ENCODE peak calls at places on chromosome 6, in six cellular contexts. M is activated T-cell treated with anti-CD3 and anti-CD28 coated beads, Interleukin-2, amount 50 U/mL, for 72 hours; B is hepatocyte; X is SHP77 treated with DMSO at 0.1 percent for 48 hours; Q is HFF-Myc; E is activated CD8-positive, alpha-beta memory T cell treated with anti-CD3 and anti-CD28 coated beads, Interleukin-2, amount 10 ng/mL, durations not matched to agents 7 days and 5 days. Y is an unnamed sample.
A peak's percentile ranks its signal among the peaks of the same experiment; 100 is the strongest.

GRCh38 chr6:130967502-130968469 is 95.3 kb downstream of the EPB41L2 start:
- DNase-seq in M (no peak), Q (no peak), B (no peak), X (no peak), E (no peak), Y (no peak)

GRCh38 chr6:20534906-20535305 is 649 bp downstream of the CDKAL1 start:
- DNase-seq in B (no peak), X (no peak), E (peak; percentile 54), Q (no peak), M (peak; percentile 19), Y (no peak)

GRCh38 chr6:101668496-101668895 is 275.0 kb downstream of the GRIK2 start:
- DNase-seq in B (no peak), X (peak; percentile 53), Q (no peak), E (no peak), M (no peak), Y (no peak)

GRCh38 chr6:18280084-18280483 is 15.8 kb upstream of the DEK start:
- DNase-seq in B (no peak), E (no peak), Q (no peak), X (peak; percentile 44), M (no peak), Y (no peak)

GRCh38 chr6:85997206-85997605 is 354.5 kb upstream of the SYNCRIP start:
- DNase-seq in M (no peak), Q (no peak), B (no peak), X (no peak), E (no peak), Y (no peak)

GRCh38 chr6:168001037-168001348 is 3.5 kb downstream of the KIF25 start:
- DNase-seq in B (no peak), X (no peak), M (no peak), Q (no peak), E (peak; percentile 12), Y (no peak)

GRCh38 chr6:149482542-149483261 is 2.1 kb downstream of the ZC3H12D start:
- DNase-seq in M (no peak), Q (no peak), B (no peak), E (peak; percentile 60), X (no peak), Y (no peak)

GRCh38 chr6:16759646-16760535 is 1.4 kb downstream of the ATXN1 start:
- DNase-seq in E (peak; percentile 85), B (peak; percentile 93), Q (no peak), X (no peak), M (peak; percentile 81), Y (peak; percentile 85)

GRCh38 chr6:54335871-54336270 is 27.6 kb downstream of the TINAG start:
- DNase-seq in X (no peak), E (no peak), Q (peak; percentile 91), B (peak; percentile 52), M (no peak), Y (no peak)

GRCh38 chr6:121437861-121438651 is 2.6 kb downstream of the GJA1 start:
- DNase-seq in E (no peak), X (no peak), B (peak; percentile 26), Q (no peak), M (no peak), Y (peak; percentile 72)

GRCh38 chr6:17640477-17640917 is 40.4 kb downstream of the FAM8A1 start:
- DNase-seq in Q (no peak), X (no peak), E (no peak), B (no peak), M (no peak), Y (no peak)

GRCh38 chr6:123830110-123830509 is 26.4 kb downstream of the NKAIN2 start:
- DNase-seq in X (no peak), M (no peak), Q (no peak), E (no peak), B (no peak), Y (no peak)

GRCh38 chr6:88513920-88514319 is 347.8 kb upstream of the CNR1 start:
- DNase-seq in X (no peak), B (no peak), M (no peak), E (no peak), Q (no peak), Y (no peak)

GRCh38 chr6:140601409-140601808 is 1227.0 kb upstream of the CITED2 start:
- DNase-seq in B (no peak), E (no peak), Q (no peak), M (no peak), X (no peak), Y (no peak)

GRCh38 chr6:14706378-14706929 is 539.4 kb upstream of the JARID2 start:
- DNase-seq in B (peak; percentile 30), E (peak; percentile 75), M (peak; percentile 86), X (no peak), Q (peak; percentile 61), Y (no peak)

GRCh38 chr6:5997420-5998093 is 9.2 kb downstream of the NRN1 start:
- DNase-seq in B (no peak), X (no peak), E (no peak), Q (no peak), M (no peak), Y (peak; percentile 85)

GRCh38 chr6:33983109-33983475 is 162.8 kb downstream of the GRM4 start:
- DNase-seq in B (peak; percentile 31), E (no peak), X (peak; percentile 57), M (no peak), Q (no peak), Y (peak; percentile 66)

GRCh38 chr6:31086788-31087440 is 25.5 kb downstream of the C6orf15 start:
- DNase-seq in M (no peak), E (no peak), Q (no peak), X (no peak), B (no peak), Y (no peak)

GRCh38 chr6:87623248-87623647 is 33.3 kb downstream of the ORC3 start:
- DNase-seq in Q (no peak), M (no peak), B (peak; percentile 28), E (no peak), X (no peak), Y (no peak)

GRCh38 chr6:53375851-53376250 is 27.1 kb upstream of the ELOVL5 start:
- DNase-seq in M (no peak), B (no peak), E (no peak), Q (no peak), X (no peak), Y (no peak)

GRCh38 chr6:158627168-158627939 is 17.2 kb downstream of the DYNLT1 start:
- DNase-seq in Q (no peak), M (no peak), X (no peak), B (no peak), E (no peak), Y (peak; percentile 44)

Y was measured in H7.